ENCODE peak calls at places on chromosomes 2 and 18, in nine cellular contexts. I, W, N, Z, U, F, J, S and K are unnamed samples.

GRCh38 chr18:36186461-36187137 is 698 bp upstream of the MOCOS start:
- DNase-seq in Z (no peak), J (no peak), F (no peak), U (peak), S (no peak), W (peak), I (no peak), N (peak), K (peak)

GRCh38 chr2:63059434-63060078 is 8.9 kb downstream of the OTX1 start:
- DNase-seq in W (no peak), F (no peak), Z (no peak), J (no peak), I (no peak), S (no peak), U (no peak), N (peak), K (no peak)

GRCh38 chr2:9199716-9200633 is 6.6 kb upstream of the ASAP2 start:
- DNase-seq in Z (no peak), S (peak), W (peak), I (no peak), F (peak), N (no peak), J (no peak), U (no peak), K (no peak)

GRCh38 chr2:13015941-13016340 is 299.2 kb downstream of the TRIB2 start:
- DNase-seq in W (no peak), S (no peak), N (peak), Z (no peak), I (no peak), J (no peak), F (no peak), U (no peak), K (no peak)

GRCh38 chr2:98702896-98703620 is 27.9 kb downstream of the MGAT4A start:
- DNase-seq in J (no peak), Z (no peak), U (no peak), N (no peak), S (no peak), I (no peak), W (no peak), F (no peak), K (no peak)

GRCh38 chr2:168773719-168774521 is 28.5 kb upstream of the NOSTRIN start:
- DNase-seq in J (no peak), F (peak), N (peak), Z (peak), I (no peak), S (peak), W (peak), U (peak), K (peak)

GRCh38 chr2:181953773-181954537 is 31.7 kb upstream of the PPP1R1C start:
- DNase-seq in F (no peak), U (peak), I (no peak), Z (peak), W (peak), J (peak), S (peak), N (peak), K (peak)

GRCh38 chr2:74186038-74186437 is 7.4 kb upstream of the MOB1A start:
- DNase-seq in S (no peak), F (no peak), I (no peak), Z (no peak), N (no peak), W (no peak), J (no peak), U (no peak), K (no peak)

GRCh38 chr2:159906315-159906714 is 108.3 kb upstream of the CD302 start:
- DNase-seq in S (no peak), J (no peak), I (no peak), W (no peak), Z (no peak), U (no peak), N (no peak), F (no peak), K (no peak)

GRCh38 chr2:163859951-163860350 is 124.1 kb upstream of the FIGN start:
- DNase-seq in U (no peak), Z (no peak), W (no peak), N (no peak), S (peak), I (no peak), J (no peak), F (no peak), K (no peak)

GRCh38 chr2:238239552-238239871 is 326 bp downstream of the HES6 start:
- DNase-seq in U (no peak), F (no peak), W (no peak), J (no peak), N (peak), Z (no peak), S (no peak), I (no peak), K (peak)

GRCh38 chr2:7237476-7237875 is 320.3 kb downstream of the RNF144A start:
- DNase-seq in W (no peak), Z (no peak), S (no peak), U (no peak), N (no peak), J (no peak), I (no peak), F (no peak), K (no peak)

GRCh38 chr2:12715878-12716249 is 872 bp upstream of the TRIB2 start:
- DNase-seq in S (peak), Z (peak), I (no peak), N (peak), W (peak), U (peak), F (peak), J (no peak), K (peak)

GRCh38 chr2:239465017-239466001 is 64.5 kb upstream of the HDAC4 start:
- DNase-seq in U (peak), Z (peak), J (peak), W (peak), F (no peak), N (no peak), S (no peak), I (peak), K (no peak)

GRCh38 chr2:77104554-77104953 is 417.6 kb downstream of the LRRTM4 start:
- DNase-seq in Z (no peak), U (no peak), J (no peak), W (no peak), N (peak), F (no peak), S (peak), I (no peak), K (no peak)

GRCh38 chr18:41395695-41396094 is 559.3 kb upstream of the PIK3C3 start:
- DNase-seq in I (no peak), J (no peak), F (no peak), W (peak), S (peak), Z (peak), N (no peak), U (no peak), K (peak)

GRCh38 chr2:207328944-207329386 is 163.2 kb upstream of the KLF7 start:
- DNase-seq in I (no peak), J (no peak), W (no peak), U (no peak), N (no peak), Z (no peak), S (no peak), F (no peak), K (no peak)

GRCh38 chr18:74064510-74064909 is 83.1 kb downstream of the FBXO15 start:
- DNase-seq in F (no peak), I (no peak), J (no peak), U (no peak), S (no peak), Z (no peak), W (no peak), N (no peak), K (no peak)

GRCh38 chr2:210035679-210036078 is 33.2 kb downstream of the RPE start:
- DNase-seq in W (no peak), N (no peak), J (no peak), U (no peak), F (no peak), S (no peak), Z (peak), I (no peak), K (peak)

GRCh38 chr2:11914455-11914854 is 168.0 kb downstream of the LPIN1 start:
- DNase-seq in N (no peak), U (no peak), Z (peak), S (peak), F (no peak), W (peak), I (no peak), J (no peak), K (peak)

GRCh38 chr18:74519320-74520095 is 14.8 kb upstream of the CNDP1 start:
- DNase-seq in Z (no peak), I (no peak), N (no peak), S (no peak), F (no peak), W (no peak), U (no peak), J (no peak), K (no peak)

GRCh38 chr2:163375070-163375469 is 360.7 kb downstream of the FIGN start:
- DNase-seq in F (no peak), Z (no peak), W (no peak), U (no peak), J (no peak), N (no peak), I (no peak), S (no peak), K (no peak)

GRCh38 chr2:3265981-3266726 is 111.5 kb downstream of the EIPR1 start:
- DNase-seq in U (no peak), J (no peak), N (peak), S (no peak), Z (no peak), I (no peak), W (no peak), F (no peak), K (no peak)

GRCh38 chr2:217918220-217919024 is 84.4 kb downstream of the TNS1 start:
- DNase-seq in Z (no peak), S (peak), W (no peak), I (no peak), U (no peak), J (no peak), F (no peak), N (peak), K (no peak)

GRCh38 chr2:42863320-42863719 is 70.9 kb upstream of the HAAO start:
- DNase-seq in Z (no peak), U (no peak), S (no peak), J (no peak), I (no peak), W (no peak), N (no peak), F (no peak), K (no peak)

GRCh38 chr2:37925063-37925897 is at the start of gene RMDN2:
- DNase-seq in W (peak), U (peak), N (peak), F (peak), I (peak), J (peak), S (peak), Z (peak), K (peak)

GRCh38 chr2:6081955-6082354 is 389.8 kb downstream of the SOX11 start:
- DNase-seq in U (no peak), F (no peak), Z (no peak), I (no peak), N (no peak), J (no peak), W (no peak), S (no peak), K (no peak)

GRCh38 chr2:180655393-180655792 is 325.0 kb upstream of the UBE2E3 start:
- DNase-seq in J (no peak), N (no peak), S (no peak), Z (peak), F (no peak), U (no peak), W (no peak), I (no peak), K (peak)

GRCh38 chr2:118854507-118855300 is 7.3 kb upstream of the EN1 start:
- DNase-seq in I (no peak), F (no peak), U (no peak), S (no peak), N (peak), W (no peak), Z (no peak), J (no peak), K (no peak)

GRCh38 chr2:207764096-207764630 is 5.5 kb downstream of the FZD5 start:
- DNase-seq in W (no peak), S (no peak), J (no peak), N (peak), U (no peak), I (no peak), F (no peak), Z (no peak), K (no peak)

GRCh38 chr2:104702451-104702850 is 151.5 kb upstream of the POU3F3 start:
- DNase-seq in U (no peak), S (no peak), J (no peak), I (no peak), F (no peak), Z (peak), W (no peak), N (peak), K (peak)
- H3K4me3 ChIP-seq in U (no peak), S (no peak), J (no peak), I (no peak), F (no peak), Z (no peak), W (no peak), N (peak), K (no peak)

GRCh38 chr18:64974378-64975125 is 776.3 kb upstream of the CDH7 start:
- DNase-seq in I (no peak), Z (peak), J (no peak), U (no peak), N (peak), S (no peak), W (no peak), F (no peak), K (peak)
- TF ChIP-seq CTCF in I (no peak), Z (no peak), J (no peak), U (no peak), N (no peak), S (no peak), W (no peak), F (no peak), K (no peak)

GRCh38 chr18:58669731-58670379 is 1.4 kb upstream of the MALT1 start:
- DNase-seq in F (no peak), W (no peak), N (no peak), Z (peak), J (no peak), I (no peak), S (peak), U (no peak), K (peak)
- H3K4me3 ChIP-seq in F (no peak), W (no peak), N (peak), Z (no peak), J (no peak), I (no peak), S (no peak), U (peak), K (no peak)

GRCh38 chr2:66495788-66496640 is 61.1 kb downstream of the MEIS1 start:
- DNase-seq in J (peak), F (peak), S (peak), Z (peak), N (peak), W (peak), U (peak), I (no peak), K (peak)
- TF ChIP-seq CTCF in J (peak), F (peak), S (peak), Z (peak), N (no peak), W (peak), U (peak), I (peak), K (peak)

GRCh38 chr2:235661538-235661937 is 167.7 kb downstream of the AGAP1 start:
- DNase-seq in N (no peak), S (no peak), J (no peak), I (no peak), Z (no peak), F (no peak), W (no peak), U (no peak), K (no peak)

GRCh38 chr2:235660484-235661081 is 166.7 kb downstream of the AGAP1 start:
- DNase-seq in S (no peak), F (no peak), U (no peak), Z (no peak), I (no peak), N (no peak), J (no peak), W (no peak), K (no peak)

GRCh38 chr2:235659767-235660322 is 166.0 kb downstream of the AGAP1 start:
- DNase-seq in F (peak), S (peak), I (no peak), J (no peak), W (peak), N (no peak), Z (no peak), U (no peak), K (no peak)

GRCh38 chr2:235661136-235661535 is 167.3 kb downstream of the AGAP1 start:
- DNase-seq in N (no peak), F (no peak), J (no peak), Z (no peak), S (no peak), I (no peak), U (no peak), W (no peak), K (no peak)

GRCh38 chr2:235658371-235659174 is 164.7 kb downstream of the AGAP1 start:
- DNase-seq in F (no peak), Z (no peak), W (no peak), N (peak), U (no peak), S (no peak), I (no peak), J (no peak), K (no peak)
- H3K4me3 ChIP-seq in F (no peak), Z (no peak), W (no peak), N (peak), U (no peak), S (no peak), I (no peak), J (no peak), K (no peak)

GRCh38 chr2:154443919-154444318 is 254.6 kb upstream of the KCNJ3 start:
- DNase-seq in F (no peak), S (no peak), N (no peak), W (no peak), U (no peak), Z (no peak), J (no peak), I (no peak), K (no peak)

GRCh38 chr2:154437104-154437503 is 261.4 kb upstream of the KCNJ3 start:
- DNase-seq in W (no peak), J (no peak), U (no peak), I (no peak), S (no peak), Z (no peak), N (no peak), F (no peak), K (no peak)

GRCh38 chr2:154439156-154439555 is 259.3 kb upstream of the KCNJ3 start:
- DNase-seq in W (no peak), Z (peak), N (no peak), J (no peak), F (no peak), S (no peak), U (no peak), I (no peak), K (no peak)
- TF ChIP-seq CTCF in W (peak), Z (no peak), N (peak), J (no peak), F (no peak), S (no peak), U (peak), I (no peak), K (peak)

GRCh38 chr2:15940661-15941482 is 522 bp downstream of the MYCN start:
- DNase-seq in U (no peak), J (no peak), W (peak), Z (no peak), S (no peak), I (no peak), F (no peak), N (peak), K (peak)

GRCh38 chr2:15941970-15942710 is 1.8 kb downstream of the MYCN start:
- DNase-seq in J (no peak), N (peak), I (no peak), W (no peak), U (no peak), S (no peak), F (no peak), Z (no peak), K (peak)

GRCh38 chr2:15942711-15943345 is 2.5 kb downstream of the MYCN start:
- DNase-seq in N (peak), F (no peak), W (no peak), S (no peak), U (no peak), Z (no peak), I (no peak), J (no peak), K (no peak)

GRCh38 chr2:15939854-15940660 is at the start of gene MYCN:
- DNase-seq in J (no peak), U (peak), W (peak), F (no peak), N (peak), S (peak), I (no peak), Z (peak), K (peak)

GRCh38 chr2:15941483-15941853 is 1.1 kb downstream of the MYCN start:
- DNase-seq in W (no peak), S (no peak), F (no peak), J (no peak), Z (no peak), U (no peak), I (no peak), N (peak), K (no peak)
- H3K4me3 ChIP-seq in W (no peak), S (no peak), F (no peak), J (peak), Z (no peak), U (peak), I (peak), N (peak), K (no peak)

GRCh38 chr18:66874812-66875474 is 271.1 kb upstream of the CDH19 start:
- DNase-seq in U (no peak), J (no peak), S (no peak), F (no peak), Z (peak), I (no peak), W (no peak), N (no peak), K (peak)
- TF ChIP-seq CTCF in U (no peak), J (no peak), S (no peak), F (no peak), Z (no peak), I (no peak), W (no peak), N (no peak), K (no peak)

DNA sequence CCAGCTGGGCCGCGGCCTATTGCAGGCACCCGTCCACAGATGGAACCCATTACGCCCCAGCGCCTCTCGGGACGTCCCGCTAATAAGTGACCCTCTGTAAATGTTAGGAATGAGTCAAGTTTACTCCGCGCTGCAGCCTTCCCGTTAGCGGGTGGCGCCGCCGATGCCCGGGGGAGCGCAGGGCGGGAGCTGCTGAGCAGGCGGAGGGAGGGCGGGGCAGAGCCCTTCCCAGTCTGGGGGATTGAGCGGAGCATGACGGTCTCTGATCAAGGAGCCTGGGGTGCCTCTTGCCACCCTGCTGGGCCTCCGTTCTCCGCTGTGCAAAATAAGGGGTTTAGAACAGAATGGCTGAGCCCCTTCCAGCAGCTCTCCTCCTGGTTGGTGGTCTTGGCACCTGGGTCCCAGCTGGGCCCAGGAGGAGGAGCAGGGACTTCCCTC is 10.5 kb downstream of the CROCC2 start:
- DNase-seq in J (peak), F (peak), Z (no peak), S (peak), U (peak), I (no peak), W (peak), N (peak), K (peak)
- H3K4me3 ChIP-seq in J (no peak), F (no peak), Z (no peak), S (no peak), U (peak), I (no peak), W (no peak), N (peak), K (no peak)